ENCODE peak calls at places on chromosome 14, in four cellular contexts. R is activated gamma-delta T cell treated with Interleukin-2 at 50 U/mL for 16 hours; E is stimulated activated CD4-positive, alpha-beta T cell treated with anti-CD3 and anti-CD28 coated beads, Interleukin-1b, Interleukin-23, amount 100 ng/mL, for 1 hour; G is prostate gland. T is an unnamed sample.

GRCh38 chr14:61388976-61389576 is 67.7 kb downstream of the PRKCH start:
- DNase-seq in E (no peak), G (no peak), R (no peak), T (no peak)

GRCh38 chr14:31944256-31945073 is 132.6 kb upstream of the ARHGAP5 start:
- DNase-seq in R (no peak), G (no peak), E (no peak), T (no peak)

GRCh38 chr14:64465856-64466554 is 706 bp downstream of the AKAP5 start:
- DNase-seq in E (no peak), R (no peak), G (no peak), T (no peak)

GRCh38 chr14:58732387-58732786 is 94.6 kb downstream of the DACT1 start:
- DNase-seq in E (no peak), G (no peak), R (no peak), T (no peak)

GRCh38 chr14:23097786-23098185 is 2.5 kb downstream of the C14orf119 start:
- DNase-seq in E (no peak), R (no peak), G (no peak), T (peak; percentile 68)

GRCh38 chr14:89845346-89845745 is 109.2 kb downstream of the EFCAB11 start:
- DNase-seq in R (no peak), E (no peak), G (no peak), T (no peak)

GRCh38 chr14:103657466-103657865 is 28.5 kb downstream of the KLC1 start:
- DNase-seq in E (no peak), G (no peak), R (no peak), T (no peak)

GRCh38 chr14:55701638-55702037 is 121.6 kb downstream of the KTN1 start:
- DNase-seq in R (no peak), E (no peak), G (no peak), T (no peak)

GRCh38 chr14:103250181-103250580 is 83.9 kb upstream of the EIF5 start:
- DNase-seq in G (no peak), R (no peak), E (no peak), T (no peak)

GRCh38 chr14:60565211-60565610 is 56.3 kb downstream of the SIX6 start:
- DNase-seq in R (no peak), G (peak; percentile 7), E (no peak), T (no peak)

GRCh38 chr14:21256539-21257394 is 12.5 kb downstream of the HNRNPC start:
- DNase-seq in E (no peak), R (no peak), G (no peak), T (no peak)

GRCh38 chr14:96274122-96274910 is 18.3 kb downstream of the BDKRB1 start:
- DNase-seq in R (no peak), G (no peak), E (no peak), T (no peak)

GRCh38 chr14:90418053-90418452 is 21.2 kb downstream of the CALM1 start:
- DNase-seq in E (no peak), R (no peak), G (no peak), T (no peak)

GRCh38 chr14:68148276-68148675 is 328.7 kb downstream of the RAD51B start:
- DNase-seq in E (no peak), G (no peak), R (no peak), T (no peak)

GRCh38 chr14:93231129-93231979 is 24.3 kb downstream of the UBR7 start:
- DNase-seq in E (no peak), G (no peak), R (no peak), T (no peak)

GRCh38 chr14:61609885-61610284 is 85.4 kb upstream of the HIF1A start:
- DNase-seq in G (no peak), E (no peak), R (no peak), T (no peak)

GRCh38 chr14:76776306-76777251 is 15.3 kb downstream of the VASH1 start:
- DNase-seq in E (no peak), G (no peak), R (no peak), T (peak; percentile 58)

GRCh38 chr14:74608959-74609611 is 3.0 kb downstream of the LTBP2 start:
- DNase-seq in E (peak; percentile 69), G (peak; percentile 79), R (peak; percentile 89), T (peak; percentile 94)

GRCh38 chr14:53828820-53829219 is 127.8 kb downstream of the BMP4 start:
- DNase-seq in G (no peak), R (no peak), E (no peak), T (no peak)

T was measured in posterior vena cava.